ENCODE peak calls at places on chromosomes 7 and 10, in ten cellular contexts. K is stimulated activated CD4-positive, alpha-beta T cell treated with anti-CD3 and anti-CD28 coated beads, Interleukin-1b, Interleukin-23, amount 100 ng/mL, for 4 hours; T is CD8-positive, alpha-beta memory T cell; D is choroid plexus epithelial cell; Z is activated CD4-positive, alpha-beta T cell treated with anti-CD3 and anti-CD28 coated beads, Interleukin-2, amount 50 U/mL, for 1 hour; H is BJ; N is mesothelial cell of epicardium; V is kidney tubule cell; U is transverse colon; B is NCI-H2081. Y is an unnamed sample.

GRCh38 chr10:106078796-106079576 is 1085.5 kb downstream of the SORCS1 start:
- DNase-seq in K (no peak), T (no peak), D (peak), Z (no peak), H (no peak), N (no peak), V (peak), U (no peak), B (no peak), Y (no peak)

GRCh38 chr7:142098004-142098403 is 13.5 kb upstream of the MGAM2 start:
- DNase-seq in K (no peak), T (no peak), D (no peak), Z (no peak), H (no peak), N (no peak), V (no peak), U (no peak), B (no peak), Y (no peak)

GRCh38 chr7:54859545-54859944 is 100.5 kb upstream of the SEC61G start:
- DNase-seq in K (no peak), T (no peak), D (no peak), Z (no peak), H (no peak), N (no peak), V (no peak), U (no peak), B (no peak), Y (no peak)

GRCh38 chr7:30755384-30756154 is 3.6 kb downstream of the INMT start:
- DNase-seq in K (no peak), T (no peak), D (peak), Z (no peak), H (no peak), N (no peak), V (no peak), U (no peak), B (no peak), Y (no peak)

GRCh38 chr10:89644691-89644966 is 413 bp downstream of the PANK1 start:
- DNase-seq in K (no peak), T (no peak), D (no peak), Z (no peak), H (no peak), N (peak), V (no peak), U (no peak), B (peak), Y (peak)

GRCh38 chr10:124680675-124681074 is 63.5 kb downstream of the FAM53B start:
- DNase-seq in K (no peak), T (no peak), D (peak), Z (no peak), H (no peak), N (no peak), V (no peak), U (peak), B (no peak), Y (no peak)

GRCh38 chr10:128803790-128804189 is 663.3 kb upstream of the MGMT start:
- DNase-seq in K (no peak), T (no peak), D (no peak), Z (no peak), H (no peak), N (no peak), V (no peak), U (no peak), B (no peak), Y (no peak)

GRCh38 chr10:27019827-27020226 is 80.5 kb downstream of the ANKRD26 start:
- DNase-seq in K (no peak), T (no peak), D (peak), Z (no peak), H (no peak), N (no peak), V (no peak), U (no peak), B (no peak), Y (no peak)

GRCh38 chr7:107446531-107446930 is 23.3 kb upstream of the GPR22 start:
- DNase-seq in K (no peak), T (no peak), D (peak), Z (no peak), H (no peak), N (no peak), V (peak), U (no peak), B (no peak), Y (no peak)

GRCh38 chr7:44103941-44104879 is at the start of gene AEBP1:
- DNase-seq in K (no peak), T (no peak), D (peak), Z (no peak), H (no peak), N (no peak), V (peak), U (peak), B (no peak), Y (no peak)

GRCh38 chr7:37081436-37081835 is 357.1 kb upstream of the AOAH start:
- DNase-seq in K (peak), T (no peak), D (peak), Z (peak), H (no peak), N (peak), V (peak), U (peak), B (peak), Y (no peak)

GRCh38 chr10:86373828-86374227 is 7.2 kb upstream of the GRID1 start:
- DNase-seq in K (no peak), T (no peak), D (no peak), Z (no peak), H (no peak), N (peak), V (no peak), U (no peak), B (no peak), Y (no peak)

GRCh38 chr7:64102656-64103400 is 57.6 kb downstream of the ZNF727 start:
- DNase-seq in K (no peak), T (no peak), D (no peak), Z (no peak), H (no peak), N (no peak), V (no peak), U (no peak), B (no peak), Y (no peak)

GRCh38 chr10:50614444-50615137 is 9.2 kb downstream of the SGMS1 start:
- DNase-seq in K (no peak), T (no peak), D (no peak), Z (no peak), H (no peak), N (no peak), V (peak), U (no peak), B (peak), Y (no peak)

GRCh38 chr10:26725837-26726727 is 28.6 kb downstream of the PDSS1 start:
- DNase-seq in K (peak), T (peak), D (peak), Z (peak), H (no peak), N (peak), V (peak), U (peak), B (peak), Y (peak)

GRCh38 chr7:2499719-2500430 is 19.7 kb upstream of the LFNG start:
- DNase-seq in K (no peak), T (no peak), D (no peak), Z (no peak), H (no peak), N (no peak), V (no peak), U (no peak), B (no peak), Y (no peak)

GRCh38 chr10:22851865-22852239 is 76.0 kb upstream of the ARMC3 start:
- DNase-seq in K (no peak), T (no peak), D (peak), Z (no peak), H (no peak), N (no peak), V (peak), U (no peak), B (no peak), Y (no peak)

Y was measured in KBM-7.